ENCODE peak calls at places on chromosomes 3 and 15, in ten cellular contexts. T is adipocyte; H is CD4-positive, CD25-positive, alpha-beta regulatory T cell; M is MM.1S; N is body of pancreas; F is neuronal stem cell; D is Panc1; R is adrenal gland; W is right atrium auricular region; C is CD4-positive, alpha-beta memory T cell. Z is an unnamed sample. For H3K4me1 and H3K27me3, the result is how much of the 10 kb centered on the place peaks cover.

GRCh38 chr3:120039642-120040610 is 54.3 kb downstream of the GSK3B start:
- DNase-seq in F (no peak), C (no peak), N (no peak), D (no peak), T (no peak), H (no peak), W (no peak), M (peak), R (no peak), Z (peak)

GRCh38 chr3:182527745-182528144 is 265.6 kb upstream of the ATP11B start:
- DNase-seq in T (no peak), D (no peak), F (no peak), H (no peak), N (no peak), W (no peak), C (no peak), R (no peak), M (no peak), Z (no peak)

GRCh38 chr3:66625464-66626216 is 124.8 kb upstream of the LRIG1 start:
- DNase-seq in H (no peak), W (no peak), F (no peak), D (no peak), C (no peak), T (no peak), N (no peak), M (no peak), R (no peak), Z (no peak)

GRCh38 chr3:165784337-165784736 is 52.9 kb downstream of the BCHE start:
- DNase-seq in C (no peak), D (no peak), M (no peak), N (no peak), H (no peak), R (no peak), F (no peak), T (no peak), W (no peak), Z (no peak)

GRCh38 chr15:75065851-75066509 is 42.6 kb downstream of the PPCDC start:
- DNase-seq in D (no peak), C (no peak), R (no peak), W (no peak), M (peak), F (no peak), T (no peak), H (no peak), N (no peak), Z (no peak)

GRCh38 chr3:128794067-128794768 is 68.2 kb downstream of the RAB7A start:
- DNase-seq in F (no peak), T (peak), R (no peak), C (no peak), D (no peak), H (no peak), M (no peak), W (no peak), N (no peak), Z (no peak)

GRCh38 chr3:176159796-176160195 is 1037.5 kb downstream of the TBL1XR1 start:
- DNase-seq in C (no peak), T (no peak), F (no peak), H (no peak), M (no peak), R (no peak), W (no peak), N (peak), D (no peak), Z (no peak)

GRCh38 chr3:123448503-123449091 is at the start of gene ADCY5:
- DNase-seq in M (no peak), F (peak), R (no peak), N (peak), D (no peak), T (peak), W (no peak), H (no peak), C (no peak), Z (no peak)

GRCh38 chr3:155428558-155428957 is 135.1 kb upstream of the STRIT1 start:
- DNase-seq in N (no peak), W (no peak), D (no peak), C (no peak), F (no peak), H (no peak), R (no peak), T (no peak), M (no peak), Z (no peak)

GRCh38 chr3:169813757-169814517 is 1.2 kb upstream of the LRRC34 start:
- DNase-seq in N (peak), H (peak), D (no peak), C (peak), R (no peak), F (no peak), W (no peak), T (no peak), M (peak), Z (peak)

GRCh38 chr3:127074900-127075360 is 92.0 kb downstream of the PLXNA1 start:
- DNase-seq in T (peak), F (no peak), M (peak), C (no peak), D (no peak), H (no peak), N (peak), R (no peak), W (no peak), Z (no peak)

GRCh38 chr3:75906555-75907112 is 121.3 kb upstream of the ZNF717 start:
- DNase-seq in C (no peak), N (peak), W (no peak), R (peak), F (peak), H (no peak), T (peak), D (no peak), M (no peak), Z (peak)

GRCh38 chr15:96207377-96208006 is 123.0 kb upstream of the NR2F2 start:
- DNase-seq in M (no peak), F (no peak), N (no peak), C (no peak), R (no peak), W (no peak), T (no peak), H (no peak), D (no peak), Z (no peak)

GRCh38 chr3:191329654-191330308 is 545 bp downstream of the UTS2B start:
- DNase-seq in D (no peak), H (peak), W (peak), N (peak), R (peak), T (peak), F (peak), C (peak), M (peak), Z (peak)

GRCh38 chr15:101733545-101733944 is 9.3 kb upstream of the TARS3 start:
- DNase-seq in T (no peak), N (no peak), F (no peak), H (no peak), W (no peak), R (no peak), M (no peak), C (no peak), D (no peak), Z (no peak)

GRCh38 chr3:136644200-136644599 is 108.0 kb downstream of the STAG1 start:
- DNase-seq in W (no peak), M (no peak), T (no peak), F (no peak), H (no peak), C (no peak), R (no peak), N (no peak), D (no peak), Z (no peak)

GRCh38 chr15:52730594-52730993 is 51.4 kb upstream of the ATOSA start:
- DNase-seq in W (no peak), F (no peak), H (no peak), M (peak), C (no peak), D (no peak), N (no peak), T (no peak), R (no peak), Z (no peak)

GRCh38 chr3:42892807-42893206 is 13.1 kb upstream of the ZNF662 start:
- DNase-seq in H (no peak), R (no peak), C (no peak), T (no peak), M (no peak), N (no peak), F (no peak), W (no peak), D (no peak), Z (no peak)

GRCh38 chr3:195896361-195897080 is 11.8 kb downstream of the TNK2 start:
- DNase-seq in D (no peak), W (peak), F (no peak), R (peak), M (no peak), T (peak), N (no peak), H (no peak), C (no peak), Z (no peak)

GRCh38 chr3:195897081-195897852 is 11.1 kb downstream of the TNK2 start:
- DNase-seq in T (peak), C (no peak), R (peak), H (no peak), D (no peak), N (no peak), F (no peak), M (no peak), W (peak), Z (no peak)

GRCh38 chr3:195895078-195895899 is 13.1 kb downstream of the TNK2 start:
- DNase-seq in F (peak), M (peak), N (peak), C (peak), T (peak), W (no peak), R (peak), D (no peak), H (peak), Z (no peak)

GRCh38 chr3:195897853-195898415 is 10.4 kb downstream of the TNK2 start:
- DNase-seq in D (no peak), W (no peak), F (no peak), H (no peak), M (no peak), N (no peak), R (no peak), T (no peak), C (no peak), Z (no peak)

GRCh38 chr3:195895900-195896360 is 12.4 kb downstream of the TNK2 start:
- DNase-seq in D (no peak), H (peak), T (peak), M (peak), R (peak), C (peak), F (peak), W (peak), N (peak), Z (no peak)
- H3K4me1 ChIP-seq in D (under half), H (half or more), T (half or more), M (under half), R (under half), C (half or more), F (under half), W (half or more), N (half or more), Z (under half)

GRCh38 chr3:9630550-9631139 is 18.7 kb upstream of the MTMR14 start:
- DNase-seq in H (no peak), R (no peak), C (no peak), F (no peak), W (no peak), D (no peak), T (no peak), N (no peak), M (no peak), Z (no peak)
- H3K27me3 ChIP-seq in H (under half), R (under half), C (under half), F (under half), W (under half), D (under half), T (under half), N (under half), M (under half), Z (under half)

GRCh38 chr15:48646364-48646763 is 855 bp upstream of the FBN1 start:
- DNase-seq in M (no peak), D (no peak), T (no peak), C (no peak), N (no peak), F (no peak), W (no peak), H (no peak), R (no peak), Z (no peak)
- H3K4me3 ChIP-seq in M (peak), D (peak), T (peak), C (no peak), N (no peak), F (peak), W (peak), H (no peak), R (peak), Z (peak)

DNA sequence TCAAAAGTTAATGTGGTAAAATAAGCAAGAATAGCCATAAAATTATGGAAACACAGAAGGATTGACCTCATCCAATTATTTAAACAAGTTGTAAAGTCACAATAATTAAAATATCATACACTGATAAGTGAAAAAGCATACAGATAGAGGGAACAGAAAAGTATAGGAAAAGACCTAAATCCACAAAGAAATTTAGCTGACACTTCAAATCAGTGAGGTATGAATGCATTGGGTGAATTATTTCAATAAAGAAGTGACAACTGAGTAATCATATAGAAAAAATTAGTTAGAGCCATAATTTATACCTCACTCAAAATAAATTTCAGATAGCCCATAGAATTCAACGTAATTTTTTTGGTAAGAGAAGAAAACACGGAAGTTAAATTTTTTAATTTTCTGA is 25.1 kb downstream of the TFDP2 start:
- DNase-seq in H (no peak), F (no peak), D (no peak), C (no peak), R (no peak), N (no peak), W (no peak), T (no peak), M (no peak), Z (no peak)
- H3K4me1 ChIP-seq in H (under half), F (under half), D (under half), C (under half), R (under half), N (under half), W (under half), T (under half), M (under half), Z (under half)

GRCh38 chr3:187945374-187945773 is 200.1 kb upstream of the BCL6 start:
- DNase-seq in M (no peak), T (no peak), F (no peak), C (no peak), H (no peak), N (no peak), D (no peak), R (no peak), W (no peak), Z (no peak)

GRCh38 chr3:187942658-187943241 is 197.5 kb upstream of the BCL6 start:
- DNase-seq in T (no peak), D (no peak), H (no peak), F (no peak), R (no peak), W (no peak), N (no peak), M (no peak), C (no peak), Z (no peak)

GRCh38 chr3:187943677-187944390 is 198.6 kb upstream of the BCL6 start:
- DNase-seq in F (no peak), H (no peak), T (peak), W (no peak), C (no peak), N (no peak), D (no peak), M (no peak), R (no peak), Z (no peak)

GRCh38 chr3:187946031-187946691 is 200.9 kb upstream of the BCL6 start:
- DNase-seq in T (peak), C (no peak), R (no peak), D (no peak), W (no peak), H (no peak), N (no peak), F (no peak), M (no peak), Z (no peak)

GRCh38 chr3:187944391-187945179 is 199.3 kb upstream of the BCL6 start:
- DNase-seq in D (no peak), W (no peak), H (no peak), C (no peak), R (no peak), M (no peak), F (no peak), N (no peak), T (no peak), Z (no peak)
- H3K27me3 ChIP-seq in D (under half), W (under half), H (under half), C (under half), R (under half), M (under half), F (under half), N (under half), T (under half), Z (under half)

DNA sequence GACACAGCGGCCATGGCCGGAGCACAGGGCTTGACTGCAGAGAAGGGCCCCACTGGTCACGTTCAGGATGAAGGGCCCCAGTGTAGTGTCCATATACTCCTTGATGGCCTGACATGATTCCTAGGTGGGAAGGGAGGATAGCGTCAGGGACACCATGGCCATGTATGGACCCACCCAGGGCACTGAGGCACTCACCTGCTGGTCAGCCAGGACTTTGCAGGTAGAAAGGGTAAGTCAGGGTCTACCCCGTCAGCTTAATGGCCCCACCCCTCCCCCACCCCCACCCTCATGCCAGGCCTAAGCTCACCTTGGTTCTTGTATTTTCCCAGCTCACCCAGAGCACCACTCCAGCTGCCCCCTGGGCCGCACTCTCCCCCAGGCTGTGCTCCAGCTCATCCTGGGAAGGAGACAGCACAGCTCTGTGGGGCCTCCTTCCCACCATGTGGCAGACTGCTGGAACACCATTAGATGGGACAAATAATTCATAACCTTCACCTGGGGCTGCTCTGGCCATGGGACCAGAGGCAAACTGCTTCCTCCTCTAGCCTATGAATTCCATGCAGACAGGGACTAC is 1.6 kb upstream of the HYAL3 start:
- DNase-seq in R (no peak), F (no peak), T (no peak), N (no peak), W (no peak), C (no peak), H (no peak), D (no peak), M (no peak), Z (no peak)
- H3K4me3 ChIP-seq in R (no peak), F (no peak), T (peak), N (no peak), W (no peak), C (no peak), H (no peak), D (no peak), M (no peak), Z (no peak)

Z was measured in iPS DF 6.9.